ENCODE peak calls at places on chromosomes 5 and 9, in seven cellular contexts. G is CD8-positive, alpha-beta T cell; U is AG10803; B is A549; R is adrenal gland; D is psoas muscle; F is transverse colon. J is an unnamed sample.

GRCh38 chr5:169786219-169786618 is 149.1 kb downstream of the DOCK2 start:
- DNase-seq in R (no peak), G (no peak), U (peak), B (peak), F (no peak), D (no peak), J (no peak)

GRCh38 chr9:137311171-137311970 is 9.3 kb upstream of the NRARP start:
- DNase-seq in B (peak), G (no peak), U (no peak), D (peak), R (no peak), F (peak), J (no peak)

GRCh38 chr5:20294696-20295095 is 306.7 kb upstream of the CDH18 start:
- DNase-seq in G (no peak), U (no peak), D (no peak), B (no peak), F (no peak), R (no peak), J (no peak)

GRCh38 chr5:40486437-40487270 is 193.1 kb upstream of the PTGER4 start:
- DNase-seq in B (no peak), U (no peak), D (no peak), F (no peak), G (no peak), R (peak), J (no peak)

GRCh38 chr5:36734422-36734821 is 128.0 kb downstream of the SLC1A3 start:
- DNase-seq in D (no peak), B (peak), G (no peak), R (no peak), U (peak), F (no peak), J (no peak)

GRCh38 chr9:78210841-78211301 is 25.0 kb upstream of the CEP78 start:
- DNase-seq in D (no peak), R (no peak), B (no peak), U (no peak), F (no peak), G (peak), J (no peak)

GRCh38 chr9:136151214-136151804 is 32.6 kb upstream of the TMEM250 start:
- DNase-seq in G (no peak), R (no peak), B (no peak), F (no peak), U (no peak), D (no peak), J (no peak)

GRCh38 chr9:23841304-23841703 is 15.3 kb upstream of the ELAVL2 start:
- DNase-seq in F (no peak), R (no peak), D (no peak), U (no peak), B (no peak), G (no peak), J (no peak)

GRCh38 chr5:125612356-125613149 is 810.7 kb upstream of the GRAMD2B start:
- DNase-seq in R (peak), F (no peak), G (no peak), U (no peak), B (no peak), D (peak), J (no peak)

GRCh38 chr5:107043665-107044064 is 627.1 kb downstream of the EFNA5 start:
- DNase-seq in G (no peak), R (no peak), B (no peak), D (no peak), U (no peak), F (no peak), J (no peak)

GRCh38 chr9:129972816-129973215 is 70.2 kb downstream of the FNBP1 start:
- DNase-seq in G (no peak), R (peak), U (no peak), F (no peak), B (no peak), D (no peak), J (no peak)

GRCh38 chr5:94705427-94705826 is 87.0 kb downstream of the SLF1 start:
- DNase-seq in D (no peak), R (no peak), B (no peak), U (no peak), F (no peak), G (no peak), J (no peak)

GRCh38 chr9:3968891-3969290 is 331.0 kb downstream of the GLIS3 start:
- DNase-seq in D (no peak), B (peak), U (peak), F (no peak), G (no peak), R (no peak), J (no peak)

GRCh38 chr5:43396762-43397304 is 15.4 kb downstream of the CCL28 start:
- DNase-seq in G (peak), F (peak), D (peak), R (no peak), B (peak), U (peak), J (no peak)

GRCh38 chr5:148014276-148014675 is 49.5 kb upstream of the SPINK5 start:
- DNase-seq in B (no peak), U (no peak), D (no peak), F (no peak), G (no peak), R (no peak), J (no peak)

GRCh38 chr9:109868222-109868621 is 88.2 kb downstream of the PALM2AKAP2 start:
- DNase-seq in D (no peak), B (no peak), G (no peak), F (no peak), R (no peak), U (peak), J (no peak)

GRCh38 chr5:32586251-32586642 is 890 bp downstream of the SUB1 start:
- DNase-seq in F (no peak), G (no peak), D (no peak), R (no peak), U (no peak), B (no peak), J (no peak)

GRCh38 chr9:20865357-20865756 is 166.1 kb downstream of the HACD4 start:
- DNase-seq in F (no peak), B (no peak), G (no peak), D (no peak), R (no peak), U (no peak), J (no peak)

GRCh38 chr5:83360573-83360972 is 111.0 kb upstream of the VCAN start:
- DNase-seq in F (no peak), D (no peak), R (no peak), U (no peak), B (no peak), G (no peak), J (no peak)

GRCh38 chr9:16337322-16338029 is 533.0 kb downstream of the BNC2 start:
- DNase-seq in F (no peak), D (no peak), B (peak), G (no peak), U (peak), R (peak), J (peak)

GRCh38 chr9:9961487-9961886 is 651.3 kb downstream of the PTPRD start:
- DNase-seq in D (no peak), F (no peak), B (no peak), G (no peak), U (peak), R (no peak), J (no peak)
- H3K4me3 ChIP-seq in D (no peak), F (no peak), B (no peak), G (no peak), U (no peak), R (no peak), J (no peak)

GRCh38 chr5:173745123-173745522 is 128.7 kb upstream of the BOD1 start:
- DNase-seq in U (no peak), G (no peak), D (no peak), F (peak), R (peak), B (no peak), J (no peak)
- H3K4me3 ChIP-seq in U (no peak), G (no peak), D (no peak), F (no peak), R (no peak), B (no peak), J (no peak)

GRCh38 chr9:132592451-132592850 is 10.0 kb downstream of the BARHL1 start:
- DNase-seq in R (no peak), G (no peak), D (no peak), B (no peak), F (no peak), U (no peak), J (no peak)
- H3K4me3 ChIP-seq in R (no peak), G (no peak), D (no peak), B (no peak), F (no peak), U (no peak), J (no peak)

DNA sequence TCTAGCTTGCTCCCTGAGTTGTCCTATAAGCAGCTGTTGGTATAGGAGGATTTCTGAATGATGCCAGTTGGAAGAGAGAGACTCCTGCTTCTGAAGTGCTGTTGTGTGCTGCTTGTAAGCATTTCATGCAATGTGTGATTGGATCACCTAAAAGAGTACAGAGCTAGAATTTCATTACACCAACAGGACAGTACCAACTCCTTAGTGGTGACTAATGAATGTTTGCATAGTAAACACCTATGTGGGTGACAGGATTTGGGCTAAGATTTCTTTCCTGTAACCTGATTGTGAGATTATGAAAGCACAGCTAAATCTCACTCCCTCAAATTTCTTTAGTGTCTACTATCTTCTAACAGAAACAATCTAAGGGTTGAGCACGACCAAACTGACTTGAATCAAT is 67.0 kb downstream of the GCNT1 start:
- DNase-seq in B (no peak), U (no peak), D (no peak), G (no peak), F (no peak), R (no peak), J (no peak)
- H3K4me3 ChIP-seq in B (no peak), U (no peak), D (no peak), G (no peak), F (no peak), R (no peak), J (no peak)

DNA sequence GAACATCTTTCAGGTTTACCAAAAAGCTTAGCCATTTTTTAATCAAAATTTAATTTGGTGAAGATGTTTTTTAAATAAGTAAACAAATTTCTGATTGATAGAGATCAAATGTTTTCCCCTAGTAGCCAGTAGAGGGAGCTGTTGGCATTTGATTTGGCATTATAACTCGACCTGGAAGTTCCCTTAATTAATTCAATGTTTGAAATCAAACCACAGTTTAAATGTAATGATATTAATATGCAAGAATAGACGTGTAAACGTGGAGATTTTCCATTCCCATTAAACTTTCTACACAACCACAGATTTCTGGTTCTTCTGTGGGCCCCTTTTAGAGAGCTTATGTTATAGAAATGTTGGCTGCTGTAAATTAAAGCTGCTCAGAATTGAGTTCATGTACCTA is 148.1 kb upstream of the MPDZ start:
- DNase-seq in R (no peak), F (no peak), B (peak), U (peak), D (no peak), G (no peak), J (peak)
- H3K4me3 ChIP-seq in R (no peak), F (no peak), B (no peak), U (no peak), D (peak), G (no peak), J (no peak)

DNA sequence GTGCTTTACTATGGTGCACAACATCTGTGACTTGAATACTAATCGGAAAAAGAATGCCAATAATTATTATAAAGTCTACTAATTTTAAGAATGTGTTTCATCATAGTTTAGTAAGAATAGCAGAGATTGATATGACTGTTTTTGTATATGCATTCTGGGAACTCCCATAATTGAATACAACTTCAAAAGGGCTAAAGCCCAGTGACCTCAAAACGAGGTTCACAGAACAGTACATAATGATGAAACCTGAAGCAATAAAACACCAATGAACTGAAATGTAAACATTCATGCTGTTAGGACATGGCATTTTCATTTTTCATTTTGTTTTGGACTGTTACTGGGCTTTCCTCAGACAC is 731 bp upstream of the JMY start:
- DNase-seq in U (peak), B (peak), G (no peak), R (no peak), F (no peak), D (no peak), J (no peak)
- H3K4me3 ChIP-seq in U (peak), B (peak), G (peak), R (peak), F (peak), D (peak), J (peak)

GRCh38 chr9:100086097-100086496 is 12.7 kb downstream of the ERP44 start:
- DNase-seq in D (no peak), U (no peak), R (no peak), G (no peak), B (no peak), F (no peak), J (no peak)

GRCh38 chr9:100084734-100085133 is 14.1 kb downstream of the ERP44 start:
- DNase-seq in G (no peak), F (no peak), B (no peak), U (no peak), R (no peak), D (no peak), J (no peak)

GRCh38 chr9:100084145-100084478 is 14.7 kb downstream of the ERP44 start:
- DNase-seq in B (no peak), R (no peak), G (no peak), U (no peak), F (no peak), D (no peak), J (no peak)

GRCh38 chr9:100082786-100083185 is 16.0 kb downstream of the ERP44 start:
- DNase-seq in B (no peak), D (no peak), G (no peak), R (no peak), U (peak), F (no peak), J (no peak)

GRCh38 chr9:100083448-100084144 is 15.2 kb downstream of the ERP44 start:
- DNase-seq in B (no peak), F (no peak), U (no peak), G (no peak), D (no peak), R (no peak), J (no peak)
- H3K4me3 ChIP-seq in B (no peak), F (no peak), U (no peak), G (no peak), D (peak), R (no peak), J (no peak)

DNA sequence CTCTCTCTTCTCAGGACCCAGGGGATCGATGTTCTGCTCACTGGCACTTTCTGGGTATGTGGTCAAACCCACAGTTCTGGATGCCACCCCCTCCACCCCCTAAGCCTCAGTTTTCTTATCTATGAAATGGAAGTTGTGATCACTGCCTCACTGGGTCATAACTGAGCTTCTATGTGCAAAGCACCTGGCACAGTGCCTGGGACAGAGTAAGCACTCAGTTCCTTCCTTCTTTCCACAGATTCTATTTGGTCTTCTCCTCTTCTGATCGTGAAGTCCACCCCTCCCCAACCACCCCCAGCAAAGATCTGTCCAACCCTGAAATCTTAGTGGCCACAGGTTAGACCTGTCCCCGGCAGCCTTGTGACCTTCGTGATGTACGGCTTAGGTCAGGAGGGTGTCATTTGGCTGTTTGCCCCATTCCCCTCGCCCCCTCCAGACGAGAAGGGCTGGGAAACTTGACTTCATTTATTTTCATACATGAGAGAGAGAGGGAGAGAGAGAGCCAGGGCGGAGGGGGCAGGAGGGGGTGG is 181.4 kb downstream of the FGF18 start:
- DNase-seq in B (no peak), R (peak), F (no peak), D (peak), G (no peak), U (no peak), J (no peak)
- H3K4me3 ChIP-seq in B (no peak), R (no peak), F (no peak), D (no peak), G (no peak), U (no peak), J (no peak)

GRCh38 chr5:39218482-39219381 is 631 bp downstream of the FYB1 start:
- DNase-seq in U (peak), B (no peak), D (no peak), R (no peak), F (no peak), G (no peak), J (no peak)

GRCh38 chr5:39220280-39221030 is 1.1 kb upstream of the FYB1 start:
- DNase-seq in G (no peak), F (no peak), R (no peak), U (no peak), D (no peak), B (no peak), J (no peak)

GRCh38 chr5:39216621-39217020 is 2.7 kb downstream of the FYB1 start:
- DNase-seq in R (no peak), B (no peak), U (no peak), G (no peak), D (no peak), F (no peak), J (no peak)

GRCh38 chr5:39217365-39218281 is 1.7 kb downstream of the FYB1 start:
- DNase-seq in D (peak), G (peak), R (peak), B (peak), U (peak), F (peak), J (peak)

DNA sequence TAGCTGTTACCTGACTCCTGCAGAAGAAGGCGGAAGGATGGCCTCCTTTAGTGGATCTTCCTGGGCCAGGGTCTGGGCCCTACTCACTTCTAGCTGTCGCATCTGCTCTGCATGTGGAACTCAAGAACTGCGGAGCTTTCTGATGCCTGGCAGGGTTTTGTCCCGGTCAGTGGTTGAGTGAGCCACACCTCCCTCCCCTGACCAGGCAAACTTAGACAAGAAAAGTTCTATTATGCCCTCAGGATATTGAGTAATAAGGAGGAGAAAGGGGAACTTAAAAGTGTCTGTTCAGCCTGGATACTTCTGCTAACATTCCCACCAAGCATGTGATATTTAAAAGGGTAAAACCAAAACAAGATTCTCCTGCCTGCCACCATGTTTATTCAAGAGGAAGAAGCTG is at the start of gene FYB1:
- DNase-seq in F (no peak), R (peak), G (no peak), U (peak), B (no peak), D (no peak), J (no peak)
- H3K4me3 ChIP-seq in F (peak), R (no peak), G (no peak), U (no peak), B (no peak), D (peak), J (no peak)

DNA sequence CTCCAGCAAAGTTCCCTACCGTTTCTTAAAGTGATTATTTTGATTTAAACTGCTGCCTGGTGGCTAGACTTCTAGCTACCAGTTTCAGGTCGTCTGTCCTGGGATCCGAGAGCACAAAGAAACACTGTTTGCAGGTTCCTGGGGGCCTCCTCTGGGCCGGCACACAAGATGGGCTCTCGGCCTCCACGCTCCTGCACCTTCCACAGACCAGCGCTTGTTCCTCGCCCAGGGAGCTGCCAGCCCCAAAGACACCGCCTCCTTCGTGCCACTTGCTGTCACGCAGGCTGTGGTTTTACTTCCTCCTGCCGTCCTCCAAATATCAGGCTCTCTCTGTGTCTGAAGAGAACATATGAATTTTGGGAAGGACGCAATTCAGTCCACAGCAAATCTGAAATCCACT is 105.9 kb downstream of the ROR2 start:
- DNase-seq in R (peak), F (peak), G (no peak), D (peak), B (no peak), U (peak), J (no peak)
- H3K4me3 ChIP-seq in R (no peak), F (peak), G (no peak), D (no peak), B (no peak), U (no peak), J (no peak)

J was measured in skeletal muscle cell.